ENCODE peak calls at places on chromosome 17, in six cellular contexts. L is foreskin keratinocyte, K is fibroblast of lung, J is brain microvascular endothelial cell, X is RWPE1, D is cardiac fibroblast. G is an unnamed sample.

GRCh38 chr17:7651959-7652658 is 1.4 kb downstream of the ATP1B2 start:
- DNase-seq in L (no peak), K (no peak), J (no peak), X (no peak), D (no peak), G (no peak)

GRCh38 chr17:11340798-11341197 is 99.8 kb downstream of the SHISA6 start:
- DNase-seq in L (no peak), K (no peak), J (no peak), X (no peak), D (no peak), G (no peak)

GRCh38 chr17:27558842-27559505 is 72.0 kb upstream of the LGALS9 start:
- DNase-seq in L (no peak), K (no peak), J (no peak), X (no peak), D (no peak), G (no peak)

GRCh38 chr17:2337811-2338657 is 733 bp downstream of the SGSM2 start:
- DNase-seq in L (no peak), K (peak), J (no peak), X (peak), D (peak), G (peak)

GRCh38 chr17:71846561-71846960 is 274.3 kb upstream of the SOX9 start:
- DNase-seq in L (no peak), K (peak), J (no peak), X (no peak), D (no peak), G (no peak)

GRCh38 chr17:18248300-18248731 is 10.2 kb downstream of the FLII start:
- DNase-seq in L (no peak), K (peak), J (no peak), X (peak), D (peak), G (peak)

GRCh38 chr17:33267881-33268548 is 25.1 kb downstream of the ASIC2 start:
- DNase-seq in L (no peak), K (no peak), J (no peak), X (no peak), D (no peak), G (no peak)

GRCh38 chr17:49694847-49695697 is 12.7 kb downstream of the SLC35B1 start:
- DNase-seq in L (no peak), K (no peak), J (no peak), X (peak), D (peak), G (no peak)

GRCh38 chr17:57708401-57708800 is 36.7 kb downstream of the CCDC182 start:
- DNase-seq in L (no peak), K (no peak), J (no peak), X (no peak), D (peak), G (no peak)

GRCh38 chr17:44221862-44222111 is 2.3 kb upstream of the UBTF start:
- DNase-seq in L (no peak), K (no peak), J (no peak), X (peak), D (no peak), G (no peak)

GRCh38 chr17:44095647-44096496 is 25.3 kb downstream of the G6PC3 start:
- DNase-seq in L (peak), K (peak), J (peak), X (peak), D (peak), G (peak)

GRCh38 chr17:13650096-13650675 is 48.5 kb upstream of the HS3ST3A1 start:
- DNase-seq in L (no peak), K (no peak), J (no peak), X (no peak), D (no peak), G (no peak)

GRCh38 chr17:27209316-27209715 is 84.6 kb upstream of the WSB1 start:
- DNase-seq in L (no peak), K (no peak), J (no peak), X (no peak), D (no peak), G (no peak)

GRCh38 chr17:50220811-50221210 is 19.4 kb upstream of the COL1A1 start:
- DNase-seq in L (no peak), K (no peak), J (no peak), X (no peak), D (no peak), G (no peak)

GRCh38 chr17:15392326-15392739 is 50.9 kb upstream of the TEKT3 start:
- DNase-seq in L (peak), K (peak), J (peak), X (peak), D (peak), G (peak)

GRCh38 chr17:50344712-50345380 is 1.1 kb upstream of the XYLT2 start:
- DNase-seq in L (no peak), K (no peak), J (no peak), X (no peak), D (no peak), G (no peak)

GRCh38 chr17:42342242-42343008 is 45.8 kb downstream of the STAT3 start:
- DNase-seq in L (no peak), K (peak), J (peak), X (no peak), D (no peak), G (peak)

GRCh38 chr17:17051791-17052461 is 9.7 kb downstream of the MPRIP start:
- DNase-seq in L (no peak), K (no peak), J (no peak), X (no peak), D (no peak), G (no peak)

GRCh38 chr17:41407226-41407625 is 9.8 kb upstream of the KRT31 start:
- DNase-seq in L (no peak), K (no peak), J (no peak), X (no peak), D (no peak), G (no peak)

GRCh38 chr17:49575524-49576120 is at the start of gene NXPH3:
- DNase-seq in L (no peak), K (peak), J (peak), X (peak), D (peak), G (no peak)

GRCh38 chr17:2059837-2060658 is 5.1 kb downstream of the HIC1 start:
- DNase-seq in L (no peak), K (no peak), J (no peak), X (no peak), D (no peak), G (no peak)

GRCh38 chr17:4477286-4477791 is 21.3 kb upstream of the SPNS2 start:
- DNase-seq in L (no peak), K (peak), J (no peak), X (no peak), D (no peak), G (no peak)

GRCh38 chr17:69557339-69557738 is 142.8 kb downstream of the MAP2K6 start:
- DNase-seq in L (no peak), K (no peak), J (no peak), X (no peak), D (no peak), G (no peak)

GRCh38 chr17:44543213-44543904 is 13.9 kb upstream of the FZD2 start:
- DNase-seq in L (peak), K (peak), J (peak), X (peak), D (peak), G (peak)

GRCh38 chr17:37700881-37701280 is 44.0 kb downstream of the HNF1B start:
- DNase-seq in L (no peak), K (peak), J (no peak), X (no peak), D (no peak), G (no peak)

GRCh38 chr17:51805765-51806164 is 352.7 kb downstream of the CA10 start:
- DNase-seq in L (no peak), K (no peak), J (no peak), X (no peak), D (no peak), G (no peak)

GRCh38 chr17:6471531-6472465 is 27.5 kb downstream of the PIMREG start:
- DNase-seq in L (peak), K (peak), J (peak), X (peak), D (peak), G (peak)

GRCh38 chr17:63647065-63647725 is 25.0 kb downstream of the MAP3K3 start:
- DNase-seq in L (no peak), K (peak), J (peak), X (no peak), D (peak), G (peak)

GRCh38 chr17:45640141-45640850 is 143.8 kb upstream of the CRHR1 start:
- DNase-seq in L (peak), K (peak), J (peak), X (peak), D (peak), G (peak)

GRCh38 chr17:5043524-5043923 is 8.3 kb upstream of the SLC52A1 start:
- DNase-seq in L (no peak), K (no peak), J (no peak), X (no peak), D (no peak), G (no peak)

GRCh38 chr17:59753522-59754467 is 46.3 kb downstream of the VMP1 start:
- DNase-seq in L (no peak), K (peak), J (peak), X (peak), D (peak), G (peak)

GRCh38 chr17:3683054-3683511 is 12.9 kb downstream of the P2RX5 start:
- DNase-seq in L (no peak), K (no peak), J (no peak), X (peak), D (no peak), G (no peak)

GRCh38 chr17:62859146-62859545 is 51.0 kb upstream of the MARCHF10 start:
- DNase-seq in L (no peak), K (peak), J (no peak), X (no peak), D (peak), G (no peak)

GRCh38 chr17:47066841-47067682 is 88.0 kb upstream of the RPRML start:
- DNase-seq in L (peak), K (peak), J (peak), X (peak), D (peak), G (peak)
- TF ChIP-seq CTCF in L (peak), K (peak), J (peak), X (no peak), D (no peak), G (peak)

DNA sequence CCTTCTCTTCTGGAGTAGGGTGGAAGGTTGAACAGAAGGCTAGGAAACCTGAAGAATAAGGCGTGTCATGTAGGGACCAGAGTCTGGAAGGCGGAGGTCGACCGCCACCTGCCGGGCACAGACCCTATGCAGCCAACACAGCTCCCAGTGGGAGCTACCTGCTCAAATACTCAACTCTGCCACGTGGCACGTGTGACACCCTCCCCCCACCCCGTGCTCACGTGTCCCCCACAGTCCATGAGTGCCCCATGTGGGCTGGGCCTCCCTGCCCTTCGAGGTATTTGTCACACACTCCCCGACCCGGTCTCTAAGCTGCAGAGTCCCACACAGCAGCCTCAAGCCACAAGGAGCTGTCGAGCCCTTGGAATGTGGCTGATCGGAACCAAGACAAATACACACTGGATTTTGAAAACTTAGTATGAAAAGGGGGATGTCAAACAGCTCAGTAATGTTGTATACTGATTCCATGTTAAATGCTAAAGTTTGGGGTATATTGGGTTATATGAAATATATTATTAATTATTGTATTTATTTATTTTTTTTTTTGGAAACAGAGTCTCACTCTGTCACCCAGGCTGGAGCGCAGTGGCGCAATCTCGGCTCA is 11.7 kb downstream of the HID1 start:
- DNase-seq in L (peak), K (peak), J (peak), X (no peak), D (peak), G (peak)
- TF ChIP-seq CTCF in L (peak), K (peak), J (peak), X (no peak), D (peak), G (no peak)

GRCh38 chr17:75517277-75517865 is 1.0 kb downstream of the TSEN54 start:
- DNase-seq in L (no peak), K (no peak), J (no peak), X (no peak), D (no peak), G (no peak)
- TF ChIP-seq CTCF in L (peak), K (no peak), J (peak), X (no peak), D (no peak), G (peak)

GRCh38 chr17:9002610-9003354 is 18.5 kb upstream of the NTN1 start:
- DNase-seq in L (no peak), K (peak), J (no peak), X (no peak), D (no peak), G (no peak)
- TF ChIP-seq CTCF in L (peak), K (peak), J (peak), X (no peak), D (no peak), G (no peak)

GRCh38 chr17:76467809-76468633 is 618 bp downstream of the AANAT start:
- DNase-seq in L (no peak), K (no peak), J (no peak), X (no peak), D (no peak), G (no peak)
- TF ChIP-seq CTCF in L (no peak), K (no peak), J (no peak), X (no peak), D (no peak), G (no peak)

DNA sequence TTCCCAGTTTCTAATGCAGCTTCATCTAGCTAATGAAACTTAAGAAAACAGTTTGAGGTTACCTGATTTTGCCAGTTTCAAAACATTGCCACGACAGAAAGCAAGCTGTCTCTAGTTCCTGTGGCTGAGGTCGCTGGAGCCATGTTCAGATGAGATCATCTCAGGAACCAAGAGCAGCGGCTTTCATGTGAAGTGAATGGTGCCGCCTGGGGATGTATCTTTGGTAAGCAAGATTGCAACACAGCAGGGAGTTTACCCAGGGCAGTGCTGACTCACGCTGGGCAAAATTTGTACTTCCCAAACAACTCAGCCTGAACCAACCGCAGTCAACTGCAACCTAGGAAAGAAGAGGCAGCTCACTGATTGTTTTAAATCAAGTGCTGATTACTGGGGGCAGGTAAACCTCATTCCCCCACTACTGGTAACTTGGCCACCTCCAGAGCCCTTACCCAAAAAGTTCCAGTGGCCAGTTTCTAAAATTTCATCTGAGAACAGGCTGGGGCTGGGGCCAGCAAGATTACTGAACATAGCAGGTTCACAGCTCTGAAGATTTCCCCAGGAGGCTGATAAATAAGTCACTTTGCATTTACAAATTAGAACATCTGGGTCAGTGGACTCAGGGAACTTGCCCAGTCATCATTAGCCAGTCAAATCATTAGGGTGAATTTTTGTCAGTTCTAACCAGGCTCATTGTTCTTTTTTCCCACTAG is at the start of gene RFFL:
- DNase-seq in L (peak), K (peak), J (peak), X (peak), D (peak), G (peak)
- TF ChIP-seq CTCF in L (peak), K (peak), J (no peak), X (peak), D (no peak), G (no peak)

GRCh38 chr17:77382356-77382911 is 241.7 kb downstream of the SEC14L1 start:
- DNase-seq in L (no peak), K (no peak), J (no peak), X (no peak), D (no peak), G (no peak)
- TF ChIP-seq CTCF in L (peak), K (no peak), J (no peak), X (no peak), D (no peak), G (no peak)

DNA sequence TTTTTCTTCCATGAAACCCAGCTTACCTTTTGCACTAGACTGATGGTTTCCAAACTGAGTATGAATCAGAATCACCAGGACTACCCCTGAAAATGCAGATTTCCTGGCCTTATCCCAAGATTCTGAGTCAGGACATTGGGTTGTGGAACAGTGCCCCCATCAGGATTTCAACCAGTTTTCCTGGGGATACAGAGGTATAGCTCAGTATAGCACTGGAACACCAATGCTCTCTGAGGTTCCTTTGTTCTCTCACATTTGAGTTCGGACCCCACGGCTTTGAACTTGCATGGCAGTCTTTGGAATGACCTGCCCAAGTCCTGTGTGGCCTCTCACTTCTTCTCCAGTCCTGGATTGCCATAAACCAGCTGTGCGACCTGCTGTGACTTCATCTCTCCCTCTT is 12.8 kb upstream of the CCL8 start:
- DNase-seq in L (no peak), K (peak), J (peak), X (peak), D (peak), G (peak)
- TF ChIP-seq CTCF in L (peak), K (peak), J (peak), X (no peak), D (peak), G (peak)

DNA sequence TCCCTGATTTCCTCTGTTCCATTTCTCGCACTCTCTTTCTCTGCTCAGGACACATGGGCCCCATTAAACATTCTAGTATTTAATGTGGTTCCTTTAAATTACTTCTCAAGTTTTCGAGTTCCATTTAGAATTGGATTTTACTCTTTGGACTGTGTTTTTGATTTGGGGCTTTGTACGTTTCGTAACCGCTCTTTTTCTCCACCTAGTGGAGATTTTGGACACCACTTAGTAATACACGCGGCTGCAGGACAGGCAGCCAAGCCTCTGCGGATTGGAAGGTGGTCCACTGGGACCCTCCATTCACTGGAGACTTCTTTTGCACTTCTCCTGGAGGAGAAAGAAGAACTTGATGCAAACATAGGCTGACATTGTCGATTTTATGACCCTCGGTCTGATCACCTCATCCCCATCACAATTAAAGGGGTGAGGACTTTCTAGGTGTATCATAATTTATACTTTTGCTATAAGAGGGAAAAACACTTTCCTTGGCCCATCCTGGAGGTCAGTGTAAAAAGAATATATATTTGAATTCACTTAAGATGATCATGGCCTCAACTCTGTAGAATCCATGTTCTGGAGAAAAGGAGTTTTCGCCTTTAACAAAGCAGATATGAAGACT is 85.8 kb downstream of the NOG start:
- DNase-seq in L (no peak), K (peak), J (no peak), X (peak), D (peak), G (peak)
- TF ChIP-seq CTCF in L (peak), K (peak), J (peak), X (peak), D (peak), G (peak)

GRCh38 chr17:31260151-31260550 is 36.9 kb downstream of the OMG start:
- DNase-seq in L (no peak), K (no peak), J (no peak), X (no peak), D (no peak), G (no peak)

GRCh38 chr17:31269178-31269577 is 27.9 kb downstream of the OMG start:
- DNase-seq in L (no peak), K (no peak), J (no peak), X (no peak), D (no peak), G (no peak)

GRCh38 chr17:31261596-31261995 is 35.4 kb downstream of the OMG start:
- DNase-seq in L (no peak), K (no peak), J (no peak), X (no peak), D (no peak), G (no peak)

GRCh38 chr17:31269597-31269996 is 27.4 kb downstream of the OMG start:
- DNase-seq in L (peak), K (peak), J (peak), X (peak), D (peak), G (peak)

GRCh38 chr17:31266042-31266441 is 31.0 kb downstream of the OMG start:
- DNase-seq in L (no peak), K (no peak), J (no peak), X (no peak), D (no peak), G (no peak)
- TF ChIP-seq CTCF in L (peak), K (no peak), J (peak), X (no peak), D (peak), G (peak)